ENCODE peak calls at places on chromosomes 16 and 17, in six cellular contexts. E, A, U, J, N and X are unnamed samples.

GRCh38 chr17:50946891-50947843 is 81.0 kb upstream of the TOB1 start:
- DNase-seq in E (peak), A (no peak), U (peak), J (peak), N (no peak), X (peak)

GRCh38 chr17:10327640-10328039 is 45.2 kb downstream of the MYH13 start:
- DNase-seq in E (no peak), A (peak), U (peak), J (peak), N (peak), X (peak)

GRCh38 chr17:82299452-82299851 is 18.0 kb downstream of the CD7 start:
- DNase-seq in E (no peak), A (no peak), U (no peak), J (no peak), N (no peak), X (no peak)

GRCh38 chr17:19329839-19330238 is 32.7 kb downstream of the B9D1 start:
- DNase-seq in E (no peak), A (no peak), U (no peak), J (no peak), N (no peak), X (no peak)

GRCh38 chr17:36185416-36185815 is 9.0 kb upstream of the TBC1D3B start:
- DNase-seq in E (no peak), A (no peak), U (no peak), J (no peak), N (no peak), X (no peak)

GRCh38 chr17:76569607-76570279 is 15.9 kb downstream of the ST6GALNAC2 start:
- DNase-seq in E (no peak), A (no peak), U (peak), J (no peak), N (peak), X (no peak)

GRCh38 chr16:89924298-89924924 is 1.3 kb downstream of the TUBB3 start:
- DNase-seq in E (no peak), A (peak), U (no peak), J (no peak), N (no peak), X (peak)

GRCh38 chr17:43908111-43908721 is 880 bp upstream of the MPP2 start:
- DNase-seq in E (peak), A (peak), U (peak), J (peak), N (no peak), X (no peak)

GRCh38 chr17:3531266-3532101 is 26.1 kb downstream of the TRPV3 start:
- DNase-seq in E (no peak), A (no peak), U (peak), J (no peak), N (peak), X (no peak)

GRCh38 chr17:15885770-15886169 is 59.2 kb upstream of the ADORA2B start:
- DNase-seq in E (no peak), A (no peak), U (no peak), J (no peak), N (no peak), X (no peak)

GRCh38 chr17:83154311-83155127 is 75.1 kb downstream of the METRNL start:
- DNase-seq in E (peak), A (no peak), U (no peak), J (no peak), N (no peak), X (no peak)

GRCh38 chr17:62981933-62982332 is 15.9 kb downstream of the TANC2 start:
- DNase-seq in E (no peak), A (peak), U (no peak), J (no peak), N (no peak), X (no peak)

GRCh38 chr16:86044241-86044671 is 145.3 kb downstream of the IRF8 start:
- DNase-seq in E (no peak), A (no peak), U (no peak), J (no peak), N (peak), X (peak)

GRCh38 chr17:48627625-48628510 is 1.7 kb upstream of the HOXB9 start:
- DNase-seq in E (no peak), A (no peak), U (no peak), J (no peak), N (no peak), X (no peak)

DNA sequence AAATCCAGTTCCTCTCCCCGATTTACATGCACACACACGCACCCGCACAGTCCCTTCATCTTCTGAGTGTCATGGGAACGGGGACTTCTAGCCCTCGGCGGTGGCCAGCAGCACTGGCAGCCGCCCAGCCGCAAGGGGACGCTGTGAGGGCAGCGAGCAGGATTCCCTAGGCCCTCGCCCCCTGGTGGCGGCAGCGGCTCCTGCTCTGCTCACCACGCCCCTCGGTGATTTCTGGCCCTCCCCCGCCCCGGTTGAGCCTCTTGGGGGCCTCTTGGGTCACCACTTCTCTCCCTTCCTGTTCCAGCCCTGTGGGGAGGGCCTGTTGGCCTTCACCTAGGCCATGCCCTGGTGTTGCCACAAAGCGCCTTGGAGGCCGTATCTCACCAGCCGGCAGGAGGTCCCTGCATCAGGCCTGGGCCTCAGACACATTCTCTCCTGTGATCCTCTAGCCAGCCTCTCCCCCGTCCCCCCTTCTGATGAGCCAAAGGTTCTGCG is 75.2 kb upstream of the KSR1 start:
- DNase-seq in E (no peak), A (peak), U (peak), J (peak), N (peak), X (no peak)
- TF ChIP-seq CTCF in E (peak), A (peak), U (peak), J (peak), N (peak), X (peak)

GRCh38 chr17:918102-918740 is 61.4 kb downstream of the NXN start:
- DNase-seq in E (no peak), A (no peak), U (no peak), J (no peak), N (peak), X (no peak)
- H3K4me3 ChIP-seq in E (no peak), A (no peak), U (no peak), J (peak), N (no peak), X (no peak)

GRCh38 chr17:57722704-57723043 is 22.4 kb downstream of the CCDC182 start:
- DNase-seq in E (no peak), A (no peak), U (peak), J (no peak), N (no peak), X (no peak)
- TF ChIP-seq CTCF in E (no peak), A (no peak), U (no peak), J (no peak), N (no peak), X (no peak)

DNA sequence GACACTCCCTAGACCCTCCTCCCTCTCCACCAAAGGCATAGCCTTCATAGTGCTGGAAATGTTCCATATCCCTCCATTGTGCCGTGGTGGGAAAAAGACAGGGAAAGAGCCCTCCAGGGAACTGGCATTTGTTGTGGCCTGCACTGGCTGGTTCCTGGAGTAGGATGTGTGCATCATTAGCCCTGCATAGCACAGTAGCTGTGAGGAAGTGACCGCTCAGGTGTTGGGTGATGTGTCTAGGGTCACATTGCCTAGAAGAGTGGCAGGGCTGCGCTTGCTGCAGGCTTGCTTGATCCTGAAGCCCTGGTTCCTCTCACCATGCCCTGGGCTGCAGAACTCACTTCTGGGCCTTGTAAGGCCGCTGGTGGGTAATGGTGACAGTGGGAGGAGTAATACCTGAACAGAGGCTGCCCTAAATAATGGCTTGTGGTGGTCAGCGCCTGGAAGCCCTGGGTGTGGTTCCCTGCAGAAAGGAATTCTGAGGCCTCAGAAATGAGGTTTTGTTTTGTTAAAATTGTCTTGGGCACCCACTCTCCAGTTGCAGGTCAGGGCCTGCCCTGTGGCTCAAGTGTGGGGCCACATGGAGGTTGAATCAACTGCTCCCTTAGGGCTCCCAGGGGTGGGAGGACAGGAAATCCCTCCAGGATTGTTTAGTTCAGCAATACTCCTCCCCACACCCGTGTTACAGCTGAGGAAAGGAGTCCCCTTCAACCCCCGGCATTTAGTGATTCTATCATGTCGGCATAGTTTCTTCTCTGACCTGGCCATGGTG is 62.7 kb downstream of the KSR1 start:
- DNase-seq in E (no peak), A (peak), U (no peak), J (no peak), N (peak), X (no peak)
- H3K4me3 ChIP-seq in E (no peak), A (no peak), U (no peak), J (no peak), N (no peak), X (no peak)

DNA sequence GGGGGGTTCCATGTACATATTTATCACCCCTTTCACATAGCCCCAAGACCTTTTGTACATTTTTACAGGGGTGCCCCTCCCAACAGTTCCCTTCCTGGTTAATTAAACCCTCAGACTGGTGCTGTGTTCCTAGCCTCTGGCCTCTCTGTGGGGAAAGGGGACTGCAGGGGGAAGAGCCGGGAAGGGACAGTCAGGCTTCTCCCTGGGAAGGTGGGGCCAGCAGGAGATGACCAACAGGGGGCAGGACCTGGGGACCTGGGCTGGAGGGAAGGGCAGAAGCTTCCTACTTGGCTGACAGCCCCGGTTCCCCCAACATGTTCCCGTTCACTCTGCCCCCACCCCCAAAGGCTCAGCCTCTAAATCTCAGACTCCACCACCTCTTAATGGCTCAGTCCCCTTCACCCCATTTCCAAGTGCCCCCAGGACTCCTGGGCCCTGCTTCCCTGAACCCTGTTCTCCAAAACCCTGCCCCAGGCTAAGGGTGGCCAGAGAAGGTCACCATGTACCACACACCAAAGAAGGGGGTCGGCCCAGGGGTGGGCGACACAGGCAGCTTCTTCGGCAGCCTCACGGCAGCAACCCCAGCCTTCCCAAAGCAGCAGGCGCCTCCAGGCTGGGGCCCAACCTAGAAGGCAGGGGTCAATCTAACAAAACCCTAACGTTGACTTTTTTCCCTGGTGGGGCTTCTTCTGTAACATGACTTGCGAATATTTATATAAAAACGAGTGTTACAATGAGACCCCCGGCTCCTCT is 12.0 kb downstream of the FBRS start:
- DNase-seq in E (no peak), A (no peak), U (no peak), J (no peak), N (no peak), X (no peak)
- TF ChIP-seq CTCF in E (no peak), A (no peak), U (no peak), J (no peak), N (no peak), X (no peak)

GRCh38 chr17:38541281-38541680 is 64.5 kb downstream of the SRCIN1 start:
- DNase-seq in E (no peak), A (no peak), U (no peak), J (no peak), N (no peak), X (peak)
- H3K4me3 ChIP-seq in E (no peak), A (no peak), U (no peak), J (no peak), N (no peak), X (no peak)